ENCODE peak calls at places on chromosome 20, in nine cellular contexts. I is esophagus squamous epithelium; Z is hepatocyte; S is caudate nucleus; J is A549; V is RWPE1; M is CD8-positive, alpha-beta memory T cell; F is mammary epithelial cell; X is left lung. H is an unnamed sample.

GRCh38 chr20:58619847-58620431 is 31.1 kb upstream of the STX16 start:
- DNase-seq in Z (no peak), I (no peak), J (no peak), M (no peak), V (peak), F (peak), X (no peak), S (no peak), H (no peak)

GRCh38 chr20:51416532-51417244 is 125.8 kb downstream of the NFATC2 start:
- DNase-seq in J (no peak), M (no peak), I (no peak), X (no peak), V (no peak), F (no peak), S (no peak), Z (no peak), H (no peak)

GRCh38 chr20:6053776-6054688 is at the start of gene LRRN4:
- DNase-seq in S (no peak), M (no peak), V (peak), X (no peak), Z (peak), J (no peak), I (no peak), F (peak), H (peak)

GRCh38 chr20:16241911-16242310 is 331.3 kb downstream of the KIF16B start:
- DNase-seq in V (no peak), S (no peak), M (no peak), X (no peak), J (peak), Z (peak), I (no peak), F (peak), H (no peak)

GRCh38 chr20:41306061-41306727 is 11.3 kb downstream of the ZHX3 start:
- DNase-seq in S (no peak), F (no peak), J (no peak), X (no peak), M (no peak), I (no peak), V (no peak), Z (no peak), H (no peak)

GRCh38 chr20:12914804-12915203 is 94.0 kb upstream of the SPTLC3 start:
- DNase-seq in V (no peak), M (no peak), S (no peak), Z (no peak), J (no peak), X (no peak), I (no peak), F (no peak), H (no peak)

GRCh38 chr20:32991386-32991785 is 12.8 kb downstream of the SUN5 start:
- DNase-seq in I (no peak), Z (no peak), S (no peak), F (no peak), X (no peak), J (no peak), V (no peak), M (peak), H (no peak)

GRCh38 chr20:64223526-64224067 is 32.0 kb upstream of the PCMTD2 start:
- DNase-seq in Z (peak), M (no peak), X (no peak), I (no peak), F (no peak), J (no peak), V (no peak), S (no peak), H (no peak)

GRCh38 chr20:37797669-37798175 is 103.9 kb downstream of the CTNNBL1 start:
- DNase-seq in S (no peak), F (no peak), I (no peak), Z (no peak), M (no peak), V (no peak), J (no peak), X (no peak), H (no peak)

GRCh38 chr20:48574383-48574782 is 253.4 kb downstream of the PREX1 start:
- DNase-seq in V (peak), S (no peak), X (no peak), F (peak), J (peak), Z (no peak), I (no peak), M (no peak), H (no peak)

GRCh38 chr20:20261159-20261558 is 106.7 kb upstream of the INSM1 start:
- DNase-seq in J (no peak), V (no peak), S (no peak), Z (no peak), M (no peak), F (no peak), I (no peak), X (no peak), H (no peak)

GRCh38 chr20:37577972-37578371 is 50.3 kb upstream of the BLCAP start:
- DNase-seq in M (no peak), X (no peak), Z (no peak), V (no peak), F (no peak), S (no peak), I (no peak), J (no peak), H (no peak)

GRCh38 chr20:16069416-16070010 is 503.7 kb downstream of the KIF16B start:
- DNase-seq in J (no peak), F (no peak), X (no peak), M (no peak), V (no peak), I (no peak), Z (no peak), S (no peak), H (no peak)

GRCh38 chr20:34083137-34083536 is 28.9 kb downstream of the EIF2S2 start:
- DNase-seq in I (no peak), J (peak), Z (peak), S (no peak), F (peak), V (peak), M (no peak), X (peak), H (peak)

GRCh38 chr20:53838311-53838873 is 232.0 kb downstream of the BCAS1 start:
- DNase-seq in Z (peak), I (no peak), V (no peak), S (no peak), F (no peak), M (no peak), J (no peak), X (no peak), H (no peak)

GRCh38 chr20:41984031-41984430 is 365.9 kb upstream of the CHD6 start:
- DNase-seq in X (no peak), Z (no peak), F (no peak), J (no peak), M (no peak), I (no peak), V (no peak), S (no peak), H (no peak)

GRCh38 chr20:40493551-40493950 is 195.5 kb downstream of the MAFB start:
- DNase-seq in X (no peak), S (no peak), M (no peak), J (no peak), Z (no peak), V (peak), F (peak), I (no peak), H (peak)

GRCh38 chr20:42749548-42749947 is 440.2 kb downstream of the PTPRT start:
- DNase-seq in S (no peak), I (no peak), Z (peak), V (no peak), F (no peak), X (no peak), M (no peak), J (no peak), H (no peak)

GRCh38 chr20:34362502-34363061 is 491 bp upstream of the ITCH start:
- DNase-seq in Z (no peak), F (no peak), X (no peak), I (no peak), S (no peak), V (no peak), M (no peak), J (no peak), H (no peak)

GRCh38 chr20:58645277-58645968 is 5.7 kb upstream of the STX16 start:
- DNase-seq in S (no peak), Z (no peak), X (no peak), J (no peak), V (peak), F (peak), M (no peak), I (no peak), H (no peak)

GRCh38 chr20:51760905-51761544 is 7.2 kb downstream of the ATP9A start:
- DNase-seq in V (no peak), Z (no peak), F (no peak), J (peak), X (no peak), I (no peak), S (no peak), M (no peak), H (peak)

GRCh38 chr20:64244870-64245603 is 10.5 kb upstream of the PCMTD2 start:
- DNase-seq in S (no peak), F (no peak), Z (no peak), V (no peak), J (no peak), M (peak), I (no peak), X (no peak), H (no peak)

GRCh38 chr20:22496817-22497216 is 87.6 kb downstream of the FOXA2 start:
- DNase-seq in F (no peak), M (no peak), V (peak), I (no peak), S (no peak), Z (no peak), J (no peak), X (no peak), H (no peak)

GRCh38 chr20:15547109-15547508 is 1026.1 kb downstream of the KIF16B start:
- DNase-seq in S (no peak), I (no peak), M (no peak), Z (no peak), J (no peak), F (no peak), X (no peak), V (no peak), H (no peak)

GRCh38 chr20:37405351-37405897 is 59.5 kb downstream of the SRC start:
- DNase-seq in M (no peak), Z (no peak), J (peak), F (no peak), I (no peak), X (peak), S (no peak), V (no peak), H (no peak)

GRCh38 chr20:25178563-25179438 is 16.7 kb upstream of the ENTPD6 start:
- DNase-seq in I (no peak), J (peak), X (no peak), F (peak), S (no peak), M (no peak), V (peak), Z (peak), H (peak)

GRCh38 chr20:37362821-37363220 is 16.9 kb downstream of the SRC start:
- DNase-seq in I (no peak), V (no peak), F (no peak), J (no peak), X (no peak), Z (no peak), M (no peak), S (no peak), H (no peak)

GRCh38 chr20:31682352-31682751 is 40.3 kb downstream of the BCL2L1 start:
- DNase-seq in I (no peak), V (no peak), J (no peak), F (no peak), X (no peak), S (no peak), M (no peak), Z (no peak), H (no peak)

GRCh38 chr20:31684153-31685003 is 38.3 kb downstream of the BCL2L1 start:
- DNase-seq in J (no peak), S (no peak), V (no peak), Z (peak), I (no peak), X (no peak), M (no peak), F (no peak), H (no peak)

GRCh38 chr20:31681128-31681727 is 41.4 kb downstream of the BCL2L1 start:
- DNase-seq in Z (no peak), F (no peak), V (no peak), S (no peak), M (no peak), I (no peak), X (no peak), J (no peak), H (no peak)

GRCh38 chr20:31681769-31682168 is 40.9 kb downstream of the BCL2L1 start:
- DNase-seq in X (no peak), Z (no peak), M (no peak), V (no peak), J (no peak), F (no peak), I (no peak), S (no peak), H (no peak)

DNA sequence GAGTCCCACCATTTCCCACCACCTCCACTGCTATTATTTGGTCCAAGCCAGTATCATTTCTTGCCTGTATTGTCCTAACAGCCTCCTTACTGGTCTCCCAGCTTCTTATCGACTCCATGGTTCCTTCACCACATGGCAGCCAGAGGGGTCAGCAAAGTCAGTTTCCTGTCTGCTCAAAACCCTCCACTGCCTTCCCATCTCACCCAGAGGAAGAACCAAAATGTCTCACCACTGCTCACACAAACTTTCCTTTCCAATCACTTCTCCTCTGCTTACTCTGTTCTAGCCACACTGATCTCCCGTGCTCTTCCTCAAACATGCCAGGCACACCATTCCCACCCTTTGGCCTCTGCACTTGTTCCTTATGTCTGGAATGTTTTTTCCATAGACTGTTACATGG is 39.7 kb downstream of the BCL2L1 start:
- DNase-seq in M (no peak), I (no peak), J (no peak), V (no peak), S (no peak), Z (no peak), F (no peak), X (no peak), H (no peak)
- H3K27ac ChIP-seq in M (no peak), I (no peak), J (peak), V (peak), S (no peak), Z (no peak), F (no peak), X (peak), H (no peak)

DNA sequence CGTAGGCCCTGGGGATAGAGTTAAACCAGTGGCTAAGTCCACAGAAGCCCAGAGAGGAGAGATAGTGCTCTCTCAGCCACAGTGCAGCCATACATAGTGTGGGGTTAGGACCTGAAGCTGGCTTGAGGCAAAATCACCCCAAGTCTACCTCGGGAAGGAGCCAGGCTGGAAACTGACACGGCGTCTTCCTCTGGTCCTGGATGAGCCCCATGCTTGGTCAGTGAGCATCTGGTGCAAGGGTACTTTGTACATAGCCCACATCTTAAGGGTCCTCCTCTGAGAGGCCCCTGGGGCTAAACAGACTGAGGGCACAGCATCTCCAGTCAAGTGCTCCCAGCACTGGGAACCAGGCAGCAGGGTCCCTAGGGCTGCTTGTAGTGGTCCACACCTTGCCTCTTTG is 45.6 kb downstream of the CDH26 start:
- DNase-seq in F (no peak), Z (no peak), S (no peak), V (no peak), M (no peak), X (no peak), J (no peak), I (no peak), H (no peak)
- H3K27ac ChIP-seq in F (no peak), Z (no peak), S (no peak), V (no peak), M (no peak), X (no peak), J (no peak), I (no peak), H (no peak)

GRCh38 chr20:62068997-62069396 is 3.3 kb upstream of the TAF4 start:
- DNase-seq in M (no peak), V (no peak), F (no peak), Z (no peak), I (no peak), J (no peak), S (no peak), X (no peak), H (no peak)
- H3K27ac ChIP-seq in M (no peak), V (no peak), F (no peak), Z (no peak), I (no peak), J (no peak), S (no peak), X (no peak), H (no peak)

GRCh38 chr20:35886537-35886936 is 67.8 kb downstream of the SCAND1 start:
- DNase-seq in V (no peak), J (no peak), F (no peak), Z (no peak), X (no peak), S (no peak), I (no peak), M (no peak), H (no peak)

GRCh38 chr20:35884541-35884865 is 69.8 kb downstream of the SCAND1 start:
- DNase-seq in F (no peak), Z (no peak), J (no peak), S (no peak), M (no peak), I (no peak), X (no peak), V (no peak), H (no peak)

GRCh38 chr20:35888659-35889058 is 65.6 kb downstream of the SCAND1 start:
- DNase-seq in S (no peak), X (no peak), Z (no peak), V (no peak), F (no peak), I (no peak), M (no peak), J (no peak), H (no peak)

GRCh38 chr20:35885212-35885611 is 69.1 kb downstream of the SCAND1 start:
- DNase-seq in F (no peak), V (no peak), Z (no peak), J (no peak), M (no peak), I (no peak), S (no peak), X (no peak), H (no peak)

GRCh38 chr20:35887393-35888064 is 66.8 kb downstream of the SCAND1 start:
- DNase-seq in I (no peak), S (no peak), Z (no peak), F (no peak), M (no peak), J (no peak), V (no peak), X (no peak), H (no peak)
- H3K27ac ChIP-seq in I (no peak), S (no peak), Z (no peak), F (no peak), M (no peak), J (peak), V (no peak), X (peak), H (no peak)

DNA sequence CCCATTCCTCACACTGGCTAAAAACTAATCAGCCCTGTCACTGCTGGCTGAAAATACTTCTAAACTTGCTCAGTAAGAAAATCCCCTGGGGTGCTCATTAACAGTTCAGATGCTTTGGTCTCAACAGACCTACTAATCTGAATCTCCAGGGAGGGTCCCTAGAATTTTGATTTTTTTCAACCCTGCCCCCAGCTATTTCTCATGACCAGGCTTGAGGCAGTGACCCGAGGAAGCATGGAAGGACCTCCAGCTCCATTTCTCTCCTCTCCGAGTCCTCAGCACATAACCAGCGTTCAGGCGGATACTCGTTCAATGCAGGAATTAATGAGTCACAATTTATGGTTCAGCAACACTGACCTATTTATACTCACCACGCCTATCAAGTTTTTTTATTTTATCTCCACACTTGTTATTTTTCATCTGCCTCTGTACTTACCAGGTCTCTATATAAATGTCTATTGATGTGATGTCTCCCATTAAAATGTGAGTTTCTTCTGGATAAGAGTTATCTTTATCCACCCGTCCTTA is 369.2 kb upstream of the CDH4 start:
- DNase-seq in M (no peak), J (no peak), F (no peak), S (no peak), X (no peak), Z (no peak), I (no peak), V (no peak), H (no peak)
- H3K27ac ChIP-seq in M (no peak), J (no peak), F (no peak), S (no peak), X (no peak), Z (no peak), I (no peak), V (no peak), H (no peak)

GRCh38 chr20:45343867-45344721 is 4.1 kb downstream of the SDC4 start:
- DNase-seq in X (no peak), V (peak), F (peak), S (peak), I (no peak), J (peak), Z (peak), M (no peak), H (no peak)
- H3K27ac ChIP-seq in X (peak), V (peak), F (peak), S (peak), I (peak), J (peak), Z (peak), M (no peak), H (peak)

GRCh38 chr20:49575551-49576060 is 7.7 kb upstream of the PTGIS start:
- DNase-seq in M (no peak), Z (peak), V (no peak), I (no peak), S (no peak), X (no peak), J (peak), F (no peak), H (no peak)
- H3K27ac ChIP-seq in M (no peak), Z (peak), V (peak), I (peak), S (no peak), X (no peak), J (peak), F (no peak), H (no peak)

GRCh38 chr20:57529160-57529585 is 4.2 kb upstream of the CTCFL start:
- DNase-seq in S (no peak), I (no peak), M (no peak), X (no peak), V (no peak), Z (no peak), F (no peak), J (no peak), H (no peak)

GRCh38 chr20:57528148-57528547 is 3.2 kb upstream of the CTCFL start:
- DNase-seq in J (no peak), V (no peak), M (no peak), Z (no peak), S (no peak), I (no peak), F (no peak), X (no peak), H (no peak)

GRCh38 chr20:57530327-57530981 is 5.5 kb upstream of the CTCFL start:
- DNase-seq in F (no peak), V (no peak), M (no peak), J (no peak), X (no peak), I (no peak), Z (no peak), S (no peak), H (no peak)

GRCh38 chr20:57527728-57528127 is 2.8 kb upstream of the CTCFL start:
- DNase-seq in Z (no peak), S (no peak), V (no peak), M (no peak), F (no peak), I (no peak), X (no peak), J (no peak), H (no peak)

DNA sequence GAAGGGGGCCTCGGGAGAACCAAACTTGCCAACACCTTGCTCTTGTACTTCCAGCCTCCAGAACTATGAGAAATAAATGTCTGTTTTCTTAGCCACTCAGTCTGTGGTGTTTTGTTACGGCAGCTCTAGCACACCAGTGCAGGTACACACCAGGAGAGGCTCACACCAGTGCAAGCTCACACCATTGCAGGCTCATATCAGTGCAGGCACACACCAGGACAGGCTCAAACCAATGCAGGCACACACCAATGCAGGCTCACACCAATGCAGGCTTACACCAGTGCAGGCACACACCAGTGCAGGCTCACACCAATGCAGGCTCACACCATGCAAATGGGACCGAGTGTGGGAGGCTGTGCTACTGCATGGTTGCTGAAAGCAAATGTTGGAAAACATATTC is 4.9 kb upstream of the CTCFL start:
- DNase-seq in I (no peak), M (no peak), J (no peak), V (no peak), Z (no peak), X (no peak), S (no peak), F (no peak), H (no peak)
- H3K27ac ChIP-seq in I (no peak), M (no peak), J (no peak), V (no peak), Z (no peak), X (no peak), S (no peak), F (no peak), H (no peak)

H was measured in keratinocyte.